ENCODE peak calls at places on chromosomes 16 and 17, in five cellular contexts. P, T, N, F and B are unnamed samples.

GRCh38 chr17:13626703-13627102 is 25.0 kb upstream of the HS3ST3A1 start:
- DNase-seq in N (no peak), F (no peak), T (peak; percentile 15), P (no peak), B (no peak)

GRCh38 chr16:85761866-85762265 is 11.0 kb upstream of the C16orf74 start:
- DNase-seq in T (no peak), F (no peak), N (no peak), P (no peak), B (no peak)

GRCh38 chr17:61159415-61159814 is 240.2 kb upstream of the TBX2 start:
- DNase-seq in N (no peak), F (no peak), T (no peak), P (no peak), B (no peak)

GRCh38 chr17:40218740-40219072 is 398 bp upstream of the WIPF2 start:
- DNase-seq in T (peak; percentile 75), F (peak; percentile 84), N (peak; percentile 62), P (peak; percentile 83), B (peak; percentile 52)

GRCh38 chr16:2770057-2770780 is 6.9 kb downstream of the ELOB start:
- DNase-seq in F (peak; percentile 5), T (no peak), N (no peak), P (no peak), B (no peak)

GRCh38 chr16:27547134-27547533 is 2.6 kb downstream of the GTF3C1 start:
- DNase-seq in P (no peak), N (no peak), F (no peak), T (no peak), B (no peak)

GRCh38 chr17:42521036-42521435 is 15.0 kb upstream of the NAGLU start:
- DNase-seq in N (no peak), T (no peak), F (no peak), P (no peak), B (no peak)

GRCh38 chr16:1863681-1864460 is 8.1 kb downstream of the MEIOB start:
- DNase-seq in F (no peak), N (no peak), T (no peak), P (no peak), B (no peak)

GRCh38 chr16:81647527-81647926 is 131.6 kb upstream of the PLCG2 start:
- DNase-seq in N (no peak), F (no peak), T (peak; percentile 80), P (no peak), B (no peak)

GRCh38 chr16:65510241-65510640 is 388.4 kb upstream of the CDH11 start:
- DNase-seq in F (no peak), N (no peak), T (no peak), P (no peak), B (no peak)

GRCh38 chr17:74546586-74546985 is 671 bp upstream of the CD300C start:
- DNase-seq in P (no peak), F (no peak), N (no peak), T (no peak), B (no peak)

GRCh38 chr16:56478228-56479049 is 27.1 kb downstream of the OGFOD1 start:
- DNase-seq in F (no peak), P (no peak), T (no peak), N (no peak), B (no peak)

GRCh38 chr16:85665373-85665740 is 23.4 kb downstream of the GINS2 start:
- DNase-seq in P (no peak), N (no peak), F (no peak), T (no peak), B (no peak)

GRCh38 chr17:74768069-74768762 is 7.9 kb downstream of the NAT9 start:
- DNase-seq in T (no peak), N (no peak), P (no peak), F (no peak), B (no peak)

GRCh38 chr17:37458805-37459204 is 30.9 kb upstream of the DUSP14 start:
- DNase-seq in F (no peak), N (no peak), P (no peak), T (no peak), B (no peak)

GRCh38 chr16:14632693-14633569 is at the start of gene BFAR:
- DNase-seq in F (peak; percentile 98), T (peak; percentile 95), P (peak; percentile 99), N (peak; percentile 97), B (peak; percentile 74)

GRCh38 chr17:40487371-40488020 is 13.9 kb downstream of the TNS4 start:
- DNase-seq in T (no peak), P (no peak), F (no peak), N (no peak), B (no peak)

GRCh38 chr17:66386789-66387351 is 84.5 kb downstream of the PRKCA start:
- DNase-seq in T (no peak), F (no peak), P (no peak), N (no peak), B (no peak)

GRCh38 chr17:36195474-36196098 is 972 bp downstream of the CCL3L1 start:
- DNase-seq in T (no peak), P (no peak), N (no peak), F (no peak), B (no peak)

GRCh38 chr16:30018731-30019158 is 4.3 kb upstream of the C16orf92 start:
- DNase-seq in F (no peak), T (no peak), N (no peak), P (no peak), B (no peak)

GRCh38 chr17:33262724-33263123 is 30.4 kb downstream of the ASIC2 start:
- DNase-seq in P (no peak), N (no peak), T (no peak), F (no peak), B (no peak)

GRCh38 chr16:54482892-54483574 is 196.4 kb upstream of the IRX3 start:
- DNase-seq in F (no peak), T (no peak), P (no peak), N (no peak), B (no peak)

GRCh38 chr16:88005148-88005547 is 53.9 kb downstream of the BANP start:
- DNase-seq in F (peak; percentile 24), T (no peak), P (no peak), N (no peak), B (no peak)

GRCh38 chr17:71855000-71855399 is 265.8 kb upstream of the SOX9 start:
- DNase-seq in N (no peak), F (no peak), T (no peak), P (no peak), B (no peak)

GRCh38 chr16:391885-392335 is 5.1 kb upstream of the NME4 start:
- DNase-seq in P (peak; percentile 80), N (no peak), T (peak; percentile 76), F (peak; percentile 86), B (no peak)

GRCh38 chr16:88437367-88437964 is 15.6 kb upstream of the ZFPM1 start:
- DNase-seq in T (peak; percentile 70), N (peak; percentile 78), P (peak; percentile 74), F (peak; percentile 64), B (peak; percentile 89)